ENCODE peak calls at places on chromosomes 6 and 20, in eight cellular contexts. Q, I, A, H, U, O, E and X are unnamed samples.

GRCh38 chr6:6751615-6752014 is 163.1 kb downstream of the LY86 start:
- DNase-seq in U (no peak), O (peak), A (peak), E (no peak), Q (peak), H (peak), I (peak), X (no peak)

GRCh38 chr6:26120807-26121140 is 33.5 kb downstream of the HFE start:
- DNase-seq in Q (no peak), H (no peak), U (no peak), E (no peak), O (no peak), A (no peak), I (no peak), X (no peak)

GRCh38 chr20:51169813-51170212 is 146.9 kb upstream of the KCNG1 start:
- DNase-seq in E (no peak), U (no peak), H (no peak), Q (no peak), O (no peak), I (no peak), A (no peak), X (no peak)

GRCh38 chr6:129621252-129621651 is 88.7 kb downstream of the ARHGAP18 start:
- DNase-seq in O (no peak), A (peak), Q (peak), H (peak), U (no peak), E (no peak), I (no peak), X (no peak)

GRCh38 chr6:107264357-107264831 is 149.1 kb upstream of the BEND3 start:
- DNase-seq in O (peak), U (no peak), E (no peak), Q (no peak), A (no peak), H (peak), I (no peak), X (peak)

GRCh38 chr20:25017257-25017803 is 24.8 kb upstream of the APMAP start:
- DNase-seq in H (no peak), Q (no peak), I (peak), U (no peak), E (no peak), O (no peak), A (no peak), X (no peak)

GRCh38 chr6:19535351-19535750 is 301.8 kb upstream of the ID4 start:
- DNase-seq in U (no peak), A (no peak), I (no peak), Q (no peak), O (no peak), E (no peak), H (no peak), X (no peak)

GRCh38 chr6:45997875-45998506 is 17.7 kb downstream of the CLIC5 start:
- DNase-seq in I (no peak), O (no peak), H (no peak), Q (no peak), U (no peak), A (no peak), E (no peak), X (no peak)

GRCh38 chr6:136717297-136717990 is 74.8 kb downstream of the MAP3K5 start:
- DNase-seq in U (no peak), O (peak), E (no peak), Q (no peak), A (no peak), H (no peak), I (no peak), X (no peak)

GRCh38 chr6:132736239-132736638 is 21.5 kb downstream of the VNN2 start:
- DNase-seq in A (no peak), U (no peak), Q (no peak), E (no peak), H (no peak), O (no peak), I (no peak), X (no peak)

GRCh38 chr6:89963391-89963790 is 69.1 kb downstream of the GJA10 start:
- DNase-seq in I (no peak), E (no peak), O (no peak), Q (no peak), U (no peak), A (no peak), H (peak), X (no peak)